ENCODE peak calls at places on chromosomes 13 and 19, in five cellular contexts. Z is HT1080, E is left ventricle myocardium inferior, R is uterus, Y is Right ventricle myocardium inferior. I is an unnamed sample.

GRCh38 chr19:55452381-55453325 is 8.8 kb downstream of the ISOC2 start:
- DNase-seq in R (peak; percentile 72), E (peak; percentile 66), Z (no peak), Y (peak; percentile 82), I (peak; percentile 31)

GRCh38 chr13:21124853-21125252 is 51.5 kb downstream of the SKA3 start:
- DNase-seq in R (no peak), E (no peak), Z (peak; percentile 72), Y (no peak), I (peak; percentile 49)

GRCh38 chr19:54035215-54036178 is 28.2 kb downstream of the VSTM1 start:
- DNase-seq in Z (peak; percentile 88), Y (no peak), E (no peak), R (no peak), I (peak; percentile 75)

GRCh38 chr19:29325241-29325975 is 112.5 kb upstream of the UQCRFS1 start:
- DNase-seq in E (no peak), Y (no peak), Z (no peak), R (no peak), I (no peak)

GRCh38 chr13:79018166-79018565 is 359.2 kb upstream of the OBI1 start:
- DNase-seq in E (no peak), Z (peak; percentile 2), Y (no peak), R (no peak), I (peak; percentile 20)

GRCh38 chr13:93778548-93778947 is 551.9 kb downstream of the GPC6 start:
- DNase-seq in E (no peak), R (no peak), Y (no peak), Z (no peak), I (no peak)

GRCh38 chr13:37526710-37527446 is 71.7 kb downstream of the POSTN start:
- DNase-seq in Z (no peak), E (no peak), Y (no peak), R (no peak), I (no peak)

GRCh38 chr13:109654341-109655205 is 131.8 kb downstream of the IRS2 start:
- DNase-seq in E (no peak), Y (no peak), Z (no peak), R (no peak), I (no peak)

GRCh38 chr19:35310811-35311465 is 18.0 kb upstream of the CD22 start:
- DNase-seq in E (no peak), Y (no peak), Z (no peak), R (no peak), I (no peak)

GRCh38 chr19:52237771-52238400 is 31.5 kb upstream of the ZNF766 start:
- DNase-seq in Y (no peak), Z (peak; percentile 53), E (peak; percentile 29), R (peak; percentile 56), I (peak; percentile 58)

GRCh38 chr13:85405316-85405897 is 393.8 kb downstream of the SLITRK6 start:
- DNase-seq in Y (no peak), R (no peak), Z (no peak), E (no peak), I (no peak)

GRCh38 chr13:66424417-66424816 is 805.7 kb downstream of the PCDH9 start:
- DNase-seq in Z (no peak), Y (no peak), R (no peak), E (no peak), I (peak; percentile 36)

GRCh38 chr13:113792821-113793717 is 34.0 kb downstream of the TMEM255B start:
- DNase-seq in R (no peak), Y (peak; percentile 52), Z (no peak), E (no peak), I (no peak)

GRCh38 chr19:48842744-48843162 is 6.5 kb upstream of the HSD17B14 start:
- DNase-seq in Y (no peak), E (no peak), Z (peak; percentile 48), R (peak; percentile 57), I (peak; percentile 36)

GRCh38 chr19:548841-549830 is 5.3 kb downstream of the GZMM start:
- DNase-seq in E (no peak), Y (no peak), R (no peak), Z (no peak), I (no peak)

GRCh38 chr13:85724554-85725432 is 74.4 kb downstream of the SLITRK6 start:
- DNase-seq in R (no peak), E (no peak), Y (no peak), Z (no peak), I (peak; percentile 79)

GRCh38 chr19:38638461-38638860 is 9.0 kb upstream of the ACTN4 start:
- DNase-seq in R (no peak), Y (no peak), Z (no peak), E (no peak), I (peak; percentile 70)

GRCh38 chr19:8307965-8308866 is at the start of gene CD320:
- DNase-seq in Y (peak; percentile 96), R (peak; percentile 86), Z (peak; percentile 86), E (peak; percentile 92), I (peak; percentile 88)

GRCh38 chr13:27174766-27175455 is 3.3 kb upstream of the USP12 start:
- DNase-seq in E (no peak), Z (no peak), R (no peak), Y (no peak), I (no peak)

GRCh38 chr19:9673912-9674668 is 810 bp downstream of the ZNF562 start:
- DNase-seq in R (no peak), Z (peak; percentile 79), E (no peak), Y (no peak), I (peak; percentile 85)

GRCh38 chr19:52689804-52690394 is 44.9 kb downstream of the ZNF611 start:
- DNase-seq in Y (peak; percentile 72), R (peak; percentile 39), E (peak; percentile 33), Z (peak; percentile 1), I (no peak)

GRCh38 chr13:37753776-37754175 is 115.8 kb downstream of the TRPC4 start:
- DNase-seq in E (no peak), R (no peak), Z (no peak), Y (no peak), I (no peak)

GRCh38 chr19:35249848-35250711 is 1.3 kb downstream of the LSR start:
- DNase-seq in R (no peak), E (no peak), Z (no peak), Y (peak; percentile 35), I (no peak)

GRCh38 chr13:106145997-106146864 is 389.2 kb downstream of the EFNB2 start:
- DNase-seq in Y (no peak), Z (no peak), R (no peak), E (no peak), I (no peak)